ENCODE peak calls at places on chromosomes 7 and 10, in ten cellular contexts. One of them, this sample, is unnamed.

GRCh38 chr10:120950103-120950561 is 99.0 kb downstream of the WDR11 start:
- DNase-seq in OCI-LY7: no peak
- DNase-seq in psoas muscle: no peak
- DNase-seq in heart right ventricle: no peak
- DNase-seq in MCF 10A: no peak
- DNase-seq in AG04449: no peak
- DNase-seq in astrocyte of the spinal cord: peak; percentile 11
- DNase-seq in GM20000: no peak
- DNase-seq in LNCaP clone FGC: no peak
- DNase-seq in activated CD8-positive, alpha-beta T cell treated with anti-CD3 and anti-CD28 coated beads for 36 hours: no peak
- DNase-seq in this sample: no peak

GRCh38 chr7:157089100-157089510 is 49.6 kb upstream of the UBE3C start:
- DNase-seq in OCI-LY7: no peak
- DNase-seq in psoas muscle: no peak
- DNase-seq in heart right ventricle: no peak
- DNase-seq in MCF 10A: no peak
- DNase-seq in AG04449: no peak
- DNase-seq in astrocyte of the spinal cord: no peak
- DNase-seq in GM20000: no peak
- DNase-seq in LNCaP clone FGC: no peak
- DNase-seq in activated CD8-positive, alpha-beta T cell treated with anti-CD3 and anti-CD28 coated beads for 36 hours: no peak
- DNase-seq in this sample: no peak

GRCh38 chr7:131753620-131754222 is 197.3 kb upstream of the PODXL start:
- DNase-seq in OCI-LY7: peak; percentile 3
- DNase-seq in psoas muscle: no peak
- DNase-seq in heart right ventricle: no peak
- DNase-seq in MCF 10A: peak; percentile 26
- DNase-seq in AG04449: no peak
- DNase-seq in astrocyte of the spinal cord: no peak
- DNase-seq in GM20000: no peak
- DNase-seq in LNCaP clone FGC: no peak
- DNase-seq in activated CD8-positive, alpha-beta T cell treated with anti-CD3 and anti-CD28 coated beads for 36 hours: no peak
- DNase-seq in this sample: no peak

GRCh38 chr10:21754410-21755011 is 220.5 kb downstream of the MLLT10 start:
- DNase-seq in OCI-LY7: no peak
- DNase-seq in psoas muscle: no peak
- DNase-seq in heart right ventricle: no peak
- DNase-seq in MCF 10A: no peak
- DNase-seq in AG04449: no peak
- DNase-seq in astrocyte of the spinal cord: no peak
- DNase-seq in GM20000: no peak
- DNase-seq in LNCaP clone FGC: no peak
- DNase-seq in activated CD8-positive, alpha-beta T cell treated with anti-CD3 and anti-CD28 coated beads for 36 hours: no peak
- DNase-seq in this sample: no peak

GRCh38 chr10:49269523-49269922 is 29.4 kb upstream of the C10orf71 start:
- DNase-seq in OCI-LY7: no peak
- DNase-seq in psoas muscle: no peak
- DNase-seq in heart right ventricle: no peak
- DNase-seq in MCF 10A: no peak
- DNase-seq in AG04449: no peak
- DNase-seq in astrocyte of the spinal cord: no peak
- DNase-seq in GM20000: no peak
- DNase-seq in LNCaP clone FGC: no peak
- DNase-seq in activated CD8-positive, alpha-beta T cell treated with anti-CD3 and anti-CD28 coated beads for 36 hours: no peak
- DNase-seq in this sample: no peak

GRCh38 chr10:14751576-14752330 is 22.9 kb downstream of the FAM107B start:
- DNase-seq in OCI-LY7: peak; percentile 89
- DNase-seq in psoas muscle: peak; percentile 88
- DNase-seq in heart right ventricle: peak; percentile 65
- DNase-seq in MCF 10A: peak; percentile 9
- DNase-seq in AG04449: no peak
- DNase-seq in astrocyte of the spinal cord: peak; percentile 33
- DNase-seq in GM20000: no peak
- DNase-seq in LNCaP clone FGC: no peak
- DNase-seq in activated CD8-positive, alpha-beta T cell treated with anti-CD3 and anti-CD28 coated beads for 36 hours: no peak
- DNase-seq in this sample: peak; percentile 54

GRCh38 chr7:129771201-129771927 is 159.8 kb downstream of the NRF1 start:
- DNase-seq in OCI-LY7: no peak
- DNase-seq in psoas muscle: no peak
- DNase-seq in heart right ventricle: no peak
- DNase-seq in MCF 10A: no peak
- DNase-seq in AG04449: no peak
- DNase-seq in astrocyte of the spinal cord: no peak
- DNase-seq in GM20000: no peak
- DNase-seq in LNCaP clone FGC: no peak
- DNase-seq in activated CD8-positive, alpha-beta T cell treated with anti-CD3 and anti-CD28 coated beads for 36 hours: no peak
- DNase-seq in this sample: no peak

GRCh38 chr7:41051062-41051461 is 651.8 kb downstream of the INHBA start:
- DNase-seq in OCI-LY7: no peak
- DNase-seq in psoas muscle: no peak
- DNase-seq in heart right ventricle: no peak
- DNase-seq in MCF 10A: no peak
- DNase-seq in AG04449: no peak
- DNase-seq in astrocyte of the spinal cord: no peak
- DNase-seq in GM20000: no peak
- DNase-seq in LNCaP clone FGC: no peak
- DNase-seq in activated CD8-positive, alpha-beta T cell treated with anti-CD3 and anti-CD28 coated beads for 36 hours: no peak
- DNase-seq in this sample: no peak

GRCh38 chr7:33918401-33919120 is 13.2 kb downstream of the BMPER start:
- DNase-seq in OCI-LY7: no peak
- DNase-seq in psoas muscle: no peak
- DNase-seq in heart right ventricle: no peak
- DNase-seq in MCF 10A: no peak
- DNase-seq in AG04449: no peak
- DNase-seq in astrocyte of the spinal cord: no peak
- DNase-seq in GM20000: no peak
- DNase-seq in LNCaP clone FGC: no peak
- DNase-seq in activated CD8-positive, alpha-beta T cell treated with anti-CD3 and anti-CD28 coated beads for 36 hours: no peak
- DNase-seq in this sample: no peak

GRCh38 chr10:54904833-54905232 is 103.8 kb upstream of the PCDH15 start:
- DNase-seq in OCI-LY7: no peak
- DNase-seq in psoas muscle: no peak
- DNase-seq in heart right ventricle: no peak
- DNase-seq in MCF 10A: no peak
- DNase-seq in AG04449: no peak
- DNase-seq in astrocyte of the spinal cord: no peak
- DNase-seq in GM20000: no peak
- DNase-seq in LNCaP clone FGC: no peak
- DNase-seq in activated CD8-positive, alpha-beta T cell treated with anti-CD3 and anti-CD28 coated beads for 36 hours: no peak
- DNase-seq in this sample: no peak

GRCh38 chr10:104049497-104050250 is 36.0 kb downstream of the COL17A1 start:
- DNase-seq in OCI-LY7: no peak
- DNase-seq in psoas muscle: no peak
- DNase-seq in heart right ventricle: no peak
- DNase-seq in MCF 10A: peak; percentile 79
- DNase-seq in AG04449: no peak
- DNase-seq in astrocyte of the spinal cord: peak; percentile 67
- DNase-seq in GM20000: no peak
- DNase-seq in LNCaP clone FGC: no peak
- DNase-seq in activated CD8-positive, alpha-beta T cell treated with anti-CD3 and anti-CD28 coated beads for 36 hours: no peak
- DNase-seq in this sample: peak; percentile 83

DNA sequence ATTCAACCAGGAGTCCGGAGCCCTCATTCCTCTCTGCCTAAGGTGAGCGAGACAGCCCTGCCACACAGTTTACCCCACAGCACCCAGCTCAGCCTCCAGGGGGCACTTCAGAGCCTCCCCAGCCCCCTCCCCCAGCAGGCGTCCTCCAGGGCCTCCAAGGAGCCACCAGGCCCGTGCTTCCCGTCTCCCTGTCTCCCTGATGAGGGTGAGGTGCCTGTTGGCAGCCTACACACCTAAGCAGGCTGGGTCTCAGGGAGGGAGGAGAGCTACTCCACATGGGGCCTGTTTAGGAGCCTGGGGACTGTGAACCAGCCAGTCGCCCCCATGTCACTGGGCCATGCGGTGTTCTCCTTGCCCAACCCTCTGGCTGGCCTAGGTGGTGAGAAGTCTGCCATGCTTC is 28.9 kb upstream of the TRIM8 start:
- DNase-seq in OCI-LY7: peak; percentile 44
- DNase-seq in psoas muscle: peak; percentile 73
- DNase-seq in heart right ventricle: no peak
- DNase-seq in MCF 10A: peak; percentile 25
- DNase-seq in AG04449: no peak
- DNase-seq in astrocyte of the spinal cord: no peak
- DNase-seq in GM20000: no peak
- DNase-seq in LNCaP clone FGC: no peak
- DNase-seq in activated CD8-positive, alpha-beta T cell treated with anti-CD3 and anti-CD28 coated beads for 36 hours: peak; percentile 56
- DNase-seq in this sample: no peak
- TF ChIP-seq CTCF in OCI-LY7: peak; percentile 75
- TF ChIP-seq CTCF in psoas muscle: peak; percentile 12
- TF ChIP-seq CTCF in heart right ventricle: no peak
- TF ChIP-seq CTCF in MCF 10A: peak; percentile 31
- TF ChIP-seq CTCF in AG04449: peak; percentile 57
- TF ChIP-seq CTCF in astrocyte of the spinal cord: peak; percentile 49
- TF ChIP-seq CTCF in GM20000: no peak
- TF ChIP-seq CTCF in LNCaP clone FGC: peak; percentile 31
- TF ChIP-seq CTCF in activated CD8-positive, alpha-beta T cell treated with anti-CD3 and anti-CD28 coated beads for 36 hours: peak; percentile 39
- TF ChIP-seq CTCF in this sample: peak; percentile 45

DNA sequence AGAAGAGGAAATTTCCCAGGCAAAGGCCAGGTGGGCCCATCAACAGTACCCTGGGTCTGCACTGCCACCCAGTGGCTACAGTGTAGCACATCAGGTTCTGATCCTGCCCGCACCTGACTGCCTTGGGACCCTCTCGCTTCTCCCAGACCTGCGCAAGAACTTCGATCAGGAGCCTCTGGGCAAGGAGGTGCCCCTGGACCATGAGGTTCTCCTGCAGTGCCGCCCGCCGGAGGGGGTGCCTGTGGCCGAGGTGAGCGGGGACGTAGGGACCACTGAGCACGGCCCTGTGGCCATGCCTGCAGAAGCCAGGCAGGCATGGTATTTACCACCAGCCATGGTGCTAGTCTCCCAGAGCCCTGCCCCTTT is 33.9 kb upstream of the SLC29A3 start:
- DNase-seq in OCI-LY7: peak; percentile 65
- DNase-seq in psoas muscle: peak; percentile 76
- DNase-seq in heart right ventricle: no peak
- DNase-seq in MCF 10A: peak; percentile 55
- DNase-seq in AG04449: no peak
- DNase-seq in astrocyte of the spinal cord: no peak
- DNase-seq in GM20000: peak; percentile 75
- DNase-seq in LNCaP clone FGC: no peak
- DNase-seq in activated CD8-positive, alpha-beta T cell treated with anti-CD3 and anti-CD28 coated beads for 36 hours: peak; percentile 56
- DNase-seq in this sample: peak; percentile 44
- TF ChIP-seq CTCF in OCI-LY7: peak; percentile 86
- TF ChIP-seq CTCF in psoas muscle: peak; percentile 80
- TF ChIP-seq CTCF in heart right ventricle: peak; percentile 70
- TF ChIP-seq CTCF in MCF 10A: peak; percentile 71
- TF ChIP-seq CTCF in AG04449: peak; percentile 77
- TF ChIP-seq CTCF in astrocyte of the spinal cord: peak; percentile 78
- TF ChIP-seq CTCF in GM20000: peak; percentile 50
- TF ChIP-seq CTCF in LNCaP clone FGC: peak; percentile 85
- TF ChIP-seq CTCF in activated CD8-positive, alpha-beta T cell treated with anti-CD3 and anti-CD28 coated beads for 36 hours: peak; percentile 72
- TF ChIP-seq CTCF in this sample: peak; percentile 59

GRCh38 chr10:45082176-45082575 is 81.5 kb downstream of the ZNF22 start:
- DNase-seq in OCI-LY7: no peak
- DNase-seq in psoas muscle: no peak
- DNase-seq in heart right ventricle: no peak
- DNase-seq in MCF 10A: no peak
- DNase-seq in AG04449: no peak
- DNase-seq in astrocyte of the spinal cord: no peak
- DNase-seq in GM20000: no peak
- DNase-seq in LNCaP clone FGC: no peak
- DNase-seq in activated CD8-positive, alpha-beta T cell treated with anti-CD3 and anti-CD28 coated beads for 36 hours: no peak
- DNase-seq in this sample: no peak

GRCh38 chr10:45075821-45076220 is 75.1 kb downstream of the ZNF22 start:
- DNase-seq in OCI-LY7: no peak
- DNase-seq in psoas muscle: no peak
- DNase-seq in heart right ventricle: no peak
- DNase-seq in MCF 10A: no peak
- DNase-seq in AG04449: no peak
- DNase-seq in astrocyte of the spinal cord: no peak
- DNase-seq in GM20000: no peak
- DNase-seq in LNCaP clone FGC: no peak
- DNase-seq in activated CD8-positive, alpha-beta T cell treated with anti-CD3 and anti-CD28 coated beads for 36 hours: no peak
- DNase-seq in this sample: no peak

GRCh38 chr10:45076847-45077246 is 76.1 kb downstream of the ZNF22 start:
- DNase-seq in OCI-LY7: no peak
- DNase-seq in psoas muscle: no peak
- DNase-seq in heart right ventricle: no peak
- DNase-seq in MCF 10A: no peak
- DNase-seq in AG04449: no peak
- DNase-seq in astrocyte of the spinal cord: no peak
- DNase-seq in GM20000: no peak
- DNase-seq in LNCaP clone FGC: no peak
- DNase-seq in activated CD8-positive, alpha-beta T cell treated with anti-CD3 and anti-CD28 coated beads for 36 hours: no peak
- DNase-seq in this sample: no peak

DNA sequence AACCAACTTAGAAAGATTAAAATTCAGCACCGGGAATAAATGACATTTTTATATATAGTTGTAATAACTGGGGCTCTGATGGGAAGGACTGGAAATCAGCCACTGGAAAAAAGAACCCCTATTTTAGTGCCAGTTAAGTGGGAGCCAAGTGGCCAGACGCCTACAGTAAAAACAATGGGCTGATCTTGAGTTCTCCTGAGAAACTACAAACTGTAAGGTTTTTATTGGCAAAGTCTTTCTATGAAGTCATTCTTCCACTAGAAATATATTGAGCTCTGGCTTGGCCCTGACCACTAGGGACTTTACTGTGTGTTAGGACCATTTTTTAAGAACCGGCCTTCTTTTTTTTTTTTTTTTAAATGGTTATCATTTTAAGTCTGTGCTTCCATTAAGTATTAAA is 79.6 kb downstream of the ZNF22 start:
- DNase-seq in OCI-LY7: no peak
- DNase-seq in psoas muscle: no peak
- DNase-seq in heart right ventricle: no peak
- DNase-seq in MCF 10A: no peak
- DNase-seq in AG04449: no peak
- DNase-seq in astrocyte of the spinal cord: no peak
- DNase-seq in GM20000: no peak
- DNase-seq in LNCaP clone FGC: no peak
- DNase-seq in activated CD8-positive, alpha-beta T cell treated with anti-CD3 and anti-CD28 coated beads for 36 hours: no peak
- DNase-seq in this sample: no peak
- TF ChIP-seq CTCF in OCI-LY7: no peak
- TF ChIP-seq CTCF in psoas muscle: no peak
- TF ChIP-seq CTCF in heart right ventricle: no peak
- TF ChIP-seq CTCF in MCF 10A: no peak
- TF ChIP-seq CTCF in AG04449: no peak
- TF ChIP-seq CTCF in astrocyte of the spinal cord: no peak
- TF ChIP-seq CTCF in GM20000: no peak
- TF ChIP-seq CTCF in LNCaP clone FGC: no peak
- TF ChIP-seq CTCF in activated CD8-positive, alpha-beta T cell treated with anti-CD3 and anti-CD28 coated beads for 36 hours: no peak
- TF ChIP-seq CTCF in this sample: no peak

GRCh38 chr7:88219781-88220747 is at the start of gene SRI:
- DNase-seq in OCI-LY7: peak; percentile 87
- DNase-seq in psoas muscle: peak; percentile 93
- DNase-seq in heart right ventricle: peak; percentile 89
- DNase-seq in MCF 10A: peak; percentile 79
- DNase-seq in AG04449: no peak
- DNase-seq in astrocyte of the spinal cord: peak; percentile 93
- DNase-seq in GM20000: peak; percentile 89
- DNase-seq in LNCaP clone FGC: peak; percentile 69
- DNase-seq in activated CD8-positive, alpha-beta T cell treated with anti-CD3 and anti-CD28 coated beads for 36 hours: peak; percentile 91
- DNase-seq in this sample: peak; percentile 74
- TF ChIP-seq CTCF in OCI-LY7: peak; percentile 72
- TF ChIP-seq CTCF in psoas muscle: peak; percentile 94
- TF ChIP-seq CTCF in heart right ventricle: peak; percentile 92
- TF ChIP-seq CTCF in MCF 10A: peak; percentile 92
- TF ChIP-seq CTCF in AG04449: peak; percentile 74
- TF ChIP-seq CTCF in astrocyte of the spinal cord: peak; percentile 54
- TF ChIP-seq CTCF in GM20000: peak; percentile 32
- TF ChIP-seq CTCF in LNCaP clone FGC: peak; percentile 56
- TF ChIP-seq CTCF in activated CD8-positive, alpha-beta T cell treated with anti-CD3 and anti-CD28 coated beads for 36 hours: peak; percentile 84
- TF ChIP-seq CTCF in this sample: peak; percentile 18